ENCODE peak calls at places on chromosomes 1 and 21, in four cellular contexts. One of them, this sample, is unnamed.

GRCh38 chr1:172278478-172278877 is 142.0 kb upstream of the C1orf105 start:
- DNase-seq in IMR-90: peak; percentile 82
- DNase-seq in K562: no peak
- DNase-seq in GM12878: no peak
- DNase-seq in this sample: no peak

GRCh38 chr1:38919075-38919474 is 22.6 kb downstream of the RHBDL2 start:
- DNase-seq in IMR-90: no peak
- DNase-seq in K562: no peak
- DNase-seq in GM12878: no peak
- DNase-seq in this sample: no peak

GRCh38 chr1:114715952-114716303 is 643 bp downstream of the NRAS start:
- DNase-seq in IMR-90: no peak
- DNase-seq in K562: peak; percentile 25
- DNase-seq in GM12878: no peak
- DNase-seq in this sample: no peak

GRCh38 chr21:45467221-45467779 is 62.3 kb downstream of the COL18A1 start:
- DNase-seq in IMR-90: no peak
- DNase-seq in K562: no peak
- DNase-seq in GM12878: no peak
- DNase-seq in this sample: no peak

GRCh38 chr1:175649416-175649815 is 94.0 kb downstream of the TNR start:
- DNase-seq in IMR-90: no peak
- DNase-seq in K562: no peak
- DNase-seq in GM12878: no peak
- DNase-seq in this sample: no peak

GRCh38 chr1:109901508-109902145 is 9.0 kb upstream of the CSF1 start:
- DNase-seq in IMR-90: no peak
- DNase-seq in K562: peak; percentile 91
- DNase-seq in GM12878: no peak
- DNase-seq in this sample: no peak

GRCh38 chr1:53061123-53061858 is 722 bp upstream of the PODN start:
- DNase-seq in IMR-90: no peak
- DNase-seq in K562: no peak
- DNase-seq in GM12878: no peak
- DNase-seq in this sample: no peak

GRCh38 chr21:15221799-15222386 is 157.1 kb upstream of the NRIP1 start:
- DNase-seq in IMR-90: peak; percentile 65
- DNase-seq in K562: no peak
- DNase-seq in GM12878: no peak
- DNase-seq in this sample: no peak

GRCh38 chr1:9784508-9785133 is 39.1 kb downstream of the CLSTN1 start:
- DNase-seq in IMR-90: peak; percentile 68
- DNase-seq in K562: peak; percentile 65
- DNase-seq in GM12878: peak; percentile 61
- DNase-seq in this sample: peak; percentile 60

GRCh38 chr1:24900486-24900849 is 29.6 kb downstream of the RUNX3 start:
- DNase-seq in IMR-90: no peak
- DNase-seq in K562: no peak
- DNase-seq in GM12878: no peak
- DNase-seq in this sample: no peak

GRCh38 chr1:224809613-224810012 is 119.9 kb upstream of the DNAH14 start:
- DNase-seq in IMR-90: no peak
- DNase-seq in K562: no peak
- DNase-seq in GM12878: no peak
- DNase-seq in this sample: no peak

GRCh38 chr1:248810727-248811513 is 14.8 kb downstream of the SH3BP5L start:
- DNase-seq in IMR-90: no peak
- DNase-seq in K562: peak; percentile 10
- DNase-seq in GM12878: no peak
- DNase-seq in this sample: no peak

GRCh38 chr1:159054427-159054826 is 22.1 kb downstream of the AIM2 start:
- DNase-seq in IMR-90: peak; percentile 25
- DNase-seq in K562: no peak
- DNase-seq in GM12878: no peak
- DNase-seq in this sample: no peak

GRCh38 chr1:227765261-227766014 is 30.2 kb downstream of the SNAP47 start:
- DNase-seq in IMR-90: no peak
- DNase-seq in K562: no peak
- DNase-seq in GM12878: no peak
- DNase-seq in this sample: no peak

DNA sequence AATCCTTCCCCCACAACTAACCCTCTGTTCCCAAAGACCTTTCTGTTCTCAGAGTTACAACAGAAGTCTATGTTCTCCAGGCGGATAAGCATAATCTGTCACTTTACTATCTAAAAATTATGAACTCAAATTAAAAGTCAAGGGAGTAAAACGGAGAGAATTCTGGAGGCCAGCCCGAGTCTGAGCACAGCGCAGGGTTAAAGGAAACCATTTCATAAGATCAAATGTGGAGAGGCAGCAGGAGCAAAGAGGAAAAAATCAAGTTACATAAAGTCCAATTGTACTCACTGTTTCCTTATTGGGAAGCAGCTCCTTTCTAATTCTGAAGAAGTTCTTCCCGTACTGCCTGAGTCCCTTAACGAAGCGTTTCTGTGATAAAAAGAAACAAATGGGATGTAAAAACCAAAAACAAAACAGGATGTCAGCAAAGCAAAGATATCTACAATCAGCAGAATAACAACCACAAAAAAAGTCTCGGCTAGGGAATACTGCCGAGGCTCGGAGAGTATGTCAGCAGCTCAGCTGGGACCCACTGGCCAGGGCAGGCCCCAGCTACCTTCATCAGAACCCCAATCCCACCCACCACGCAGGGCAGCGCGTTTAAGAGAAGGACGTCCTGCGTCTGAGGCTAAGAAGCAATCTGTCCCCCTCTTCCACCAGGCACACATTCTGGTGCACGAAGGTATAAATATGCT is 104.7 kb downstream of the SLC45A1 start:
- DNase-seq in IMR-90: peak; percentile 30
- DNase-seq in K562: peak; percentile 36
- DNase-seq in GM12878: no peak
- DNase-seq in this sample: peak; percentile 70
- H3K4me1 ChIP-seq in IMR-90: peaks cover 22% of the 10 kb centered on the region
- H3K4me1 ChIP-seq in K562: peaks cover 24% of the 10 kb centered on the region
- H3K4me1 ChIP-seq in GM12878: peaks cover 27% of the 10 kb centered on the region
- H3K4me1 ChIP-seq in this sample: peaks cover 28% of the 10 kb centered on the region

GRCh38 chr1:5093042-5093441 is 438.6 kb downstream of the AJAP1 start:
- DNase-seq in IMR-90: no peak
- DNase-seq in K562: no peak
- DNase-seq in GM12878: no peak
- DNase-seq in this sample: no peak

GRCh38 chr1:5099558-5099957 is 445.1 kb downstream of the AJAP1 start:
- DNase-seq in IMR-90: no peak
- DNase-seq in K562: no peak
- DNase-seq in GM12878: no peak
- DNase-seq in this sample: no peak

GRCh38 chr1:5099018-5099417 is 444.6 kb downstream of the AJAP1 start:
- DNase-seq in IMR-90: no peak
- DNase-seq in K562: no peak
- DNase-seq in GM12878: no peak
- DNase-seq in this sample: no peak
- TF ChIP-seq FOS in IMR-90: no peak
- TF ChIP-seq FOS in K562: no peak
- TF ChIP-seq FOS in GM12878: no peak
- TF ChIP-seq FOS in this sample: no peak

DNA sequence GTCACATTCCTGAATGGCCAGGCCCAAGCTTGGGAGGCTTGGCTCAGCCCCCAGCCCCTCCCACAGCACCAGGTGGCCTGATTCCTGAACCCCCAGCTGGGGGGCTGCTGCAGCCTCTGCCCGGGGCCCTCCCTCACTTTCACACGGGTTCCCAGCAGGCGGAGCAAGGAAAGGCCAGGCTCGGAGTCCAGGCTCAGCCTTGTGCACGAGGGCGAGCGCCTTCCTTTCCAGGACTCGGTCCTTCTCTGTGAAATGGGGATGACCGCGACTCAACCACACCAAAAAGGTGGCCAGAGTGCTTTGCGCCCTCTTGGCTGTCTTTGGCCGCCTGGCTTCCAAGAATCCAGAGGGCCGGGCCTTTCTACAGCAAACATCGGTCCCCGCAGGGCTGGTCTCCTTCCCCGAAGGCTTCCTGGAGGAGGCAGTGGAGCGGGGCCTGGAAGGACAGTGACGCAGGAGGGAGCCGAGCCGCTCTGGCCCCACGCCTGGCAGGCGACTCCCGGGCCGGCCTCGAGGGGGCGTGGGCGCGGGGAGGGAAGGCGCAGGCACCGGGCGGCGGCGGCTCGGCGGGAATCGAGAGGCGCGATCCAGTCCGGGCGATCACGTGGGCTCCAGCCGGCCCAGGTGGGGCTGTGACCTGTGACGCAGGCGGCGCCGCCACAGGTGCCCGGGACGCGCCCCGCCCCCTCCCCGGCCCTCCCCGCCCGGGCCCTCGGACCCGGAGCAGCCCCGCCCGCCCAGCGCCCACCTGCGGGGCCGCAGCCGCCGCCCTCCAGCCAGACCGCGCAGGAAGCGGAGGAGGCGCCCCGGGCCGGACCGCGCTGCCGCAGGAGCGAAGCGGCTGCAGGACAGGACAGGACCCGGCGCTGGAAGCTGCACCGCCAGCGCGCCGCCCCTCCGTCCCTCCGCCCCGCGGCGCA is at the start of gene ARHGEF16:
- DNase-seq in IMR-90: peak; percentile 15
- DNase-seq in K562: peak; percentile 92
- DNase-seq in GM12878: no peak
- DNase-seq in this sample: peak; percentile 32
- H3K4me1 ChIP-seq in IMR-90: no peaks in the 10 kb centered on the region
- H3K4me1 ChIP-seq in K562: no peaks in the 10 kb centered on the region
- H3K4me1 ChIP-seq in GM12878: no peaks in the 10 kb centered on the region
- H3K4me1 ChIP-seq in this sample: no peaks in the 10 kb centered on the region

GRCh38 chr1:47997289-47998200 is at the start of gene TRABD2B:
- DNase-seq in IMR-90: peak; percentile 34
- DNase-seq in K562: peak; percentile 91
- DNase-seq in GM12878: no peak
- DNase-seq in this sample: peak; percentile 50

GRCh38 chr1:47996060-47996405 is 1.2 kb downstream of the TRABD2B start:
- DNase-seq in IMR-90: no peak
- DNase-seq in K562: no peak
- DNase-seq in GM12878: no peak
- DNase-seq in this sample: no peak

GRCh38 chr1:47993881-47994625 is 3.1 kb downstream of the TRABD2B start:
- DNase-seq in IMR-90: no peak
- DNase-seq in K562: no peak
- DNase-seq in GM12878: no peak
- DNase-seq in this sample: no peak

GRCh38 chr1:47996406-47997226 is 569 bp downstream of the TRABD2B start:
- DNase-seq in IMR-90: no peak
- DNase-seq in K562: no peak
- DNase-seq in GM12878: no peak
- DNase-seq in this sample: no peak

DNA sequence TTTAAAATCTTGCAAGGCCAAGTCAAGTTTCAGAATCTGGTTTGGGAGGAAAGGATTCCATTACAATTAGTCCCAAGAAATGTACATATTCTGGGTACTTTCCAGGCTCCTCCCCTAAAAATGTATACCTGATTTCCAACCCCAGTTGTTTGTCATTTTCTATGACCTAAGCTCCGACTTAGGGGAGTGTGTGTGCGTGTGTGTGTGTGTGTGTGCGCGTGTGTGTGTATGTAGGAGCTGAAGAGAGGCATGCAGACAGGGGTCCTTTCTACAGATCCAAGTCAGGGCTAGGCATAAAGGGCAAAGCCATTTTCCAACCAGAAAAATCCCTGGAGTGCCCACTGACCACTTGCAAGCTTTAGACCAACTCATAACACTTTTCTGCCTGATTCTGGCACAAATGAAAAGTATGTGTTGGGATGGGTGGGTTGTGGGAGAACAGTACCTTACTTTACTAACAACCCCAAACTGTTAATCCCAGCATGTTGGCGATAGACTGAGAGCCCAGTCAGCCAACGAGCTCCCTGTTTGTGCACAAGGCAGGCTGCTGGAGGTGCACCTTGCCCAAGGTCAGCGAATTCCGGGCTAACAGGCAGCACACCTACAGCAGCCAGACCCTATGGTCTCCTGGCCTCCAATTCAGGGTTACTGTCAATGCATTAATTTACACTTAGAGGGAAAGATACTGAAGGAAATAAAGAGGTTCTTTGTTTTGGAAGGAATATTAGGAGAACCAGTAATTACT is 1.7 kb downstream of the TRABD2B start:
- DNase-seq in IMR-90: no peak
- DNase-seq in K562: no peak
- DNase-seq in GM12878: no peak
- DNase-seq in this sample: no peak
- TF ChIP-seq FOS in IMR-90: no peak
- TF ChIP-seq FOS in K562: no peak
- TF ChIP-seq FOS in GM12878: no peak
- TF ChIP-seq FOS in this sample: no peak

This sample was measured in endothelial cell of umbilical vein.